ENCODE peak calls at places on chromosomes 1 and 21, in four cellular contexts. W is ovary, S is K562, D is A549. A is an unnamed sample.
A peak's percentile ranks its signal among the peaks of the same experiment; 100 is the strongest.

GRCh38 chr1:210231846-210232523 is 611 bp upstream of the SERTAD4 start:
- DNase-seq in W (peak; percentile 59), S (no peak), D (no peak), A (no peak)

GRCh38 chr1:193114485-193115095 is 7.2 kb upstream of the CDC73 start:
- DNase-seq in W (no peak), S (no peak), D (no peak), A (no peak)

GRCh38 chr21:45073301-45074047 is 906 bp upstream of the ADARB1 start:
- DNase-seq in W (peak; percentile 70), S (peak; percentile 88), D (peak; percentile 39), A (peak; percentile 51)

GRCh38 chr1:29436386-29436785 is 200.1 kb downstream of the PTPRU start:
- DNase-seq in W (no peak), S (no peak), D (no peak), A (no peak)

GRCh38 chr1:101613549-101613948 is 376.7 kb downstream of the S1PR1 start:
- DNase-seq in W (no peak), S (no peak), D (no peak), A (no peak)

GRCh38 chr1:200530551-200531261 is 89.8 kb downstream of the KIF14 start:
- DNase-seq in W (no peak), S (no peak), D (no peak), A (no peak)

GRCh38 chr21:41831453-41831831 is 47.7 kb downstream of the PRDM15 start:
- DNase-seq in W (no peak), S (no peak), D (no peak), A (no peak)

GRCh38 chr1:244435562-244436205 is 16.0 kb downstream of the ADSS2 start:
- DNase-seq in W (no peak), S (no peak), D (peak; percentile 26), A (no peak)

GRCh38 chr1:84720275-84720780 is 30.1 kb upstream of the SSX2IP start:
- DNase-seq in W (no peak), S (no peak), D (no peak), A (no peak)

GRCh38 chr21:36245649-36246048 is 74.3 kb upstream of the MORC3 start:
- DNase-seq in W (no peak), S (peak; percentile 27), D (no peak), A (no peak)

GRCh38 chr1:181676269-181676668 is 193.0 kb downstream of the CACNA1E start:
- DNase-seq in W (no peak), S (peak; percentile 48), D (peak; percentile 46), A (peak; percentile 49)

GRCh38 chr21:37005548-37006242 is 807 bp upstream of the RIPPLY3 start:
- DNase-seq in W (no peak), S (no peak), D (no peak), A (no peak)

GRCh38 chr1:3397311-3397710 is 57.2 kb upstream of the ARHGEF16 start:
- DNase-seq in W (no peak), S (no peak), D (no peak), A (no peak)

GRCh38 chr21:35743571-35743970 is 316.8 kb downstream of the SETD4 start:
- DNase-seq in W (no peak), S (no peak), D (no peak), A (no peak)

DNA sequence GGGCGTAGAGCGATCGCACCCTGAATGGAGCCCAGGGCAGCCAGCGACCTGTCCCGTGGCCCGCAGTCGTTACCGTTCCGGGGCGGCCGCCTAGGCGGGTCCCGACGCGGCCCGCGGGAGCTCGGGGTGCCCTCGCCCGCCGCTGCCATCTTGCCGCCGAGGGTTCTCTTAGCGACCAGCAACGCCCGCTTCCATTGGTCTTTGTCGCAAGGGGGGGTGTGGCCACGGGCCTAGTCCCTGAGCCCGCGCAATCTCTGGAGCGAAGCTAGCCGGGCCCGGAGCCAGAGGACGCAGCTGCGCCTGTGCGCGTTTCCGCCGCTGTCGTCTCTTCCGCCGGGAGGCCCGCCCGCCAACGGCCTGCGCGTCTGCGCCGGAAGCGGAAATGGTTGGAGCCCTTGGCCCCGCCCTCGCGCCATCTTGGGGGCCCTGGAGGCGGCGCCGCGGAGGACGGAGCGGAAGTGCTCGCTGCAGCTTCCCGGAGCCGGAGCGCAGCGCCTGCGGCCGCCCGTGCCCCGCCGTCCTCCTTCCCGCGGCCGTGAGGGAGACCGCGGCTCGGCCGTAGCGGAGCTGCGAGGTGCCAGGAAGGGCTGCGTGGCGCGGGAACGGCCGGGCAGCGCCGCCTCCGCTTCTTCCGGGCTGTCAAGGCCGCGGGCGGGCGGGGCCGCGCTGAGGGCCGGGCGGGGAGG is at the start of the genes MORN1 and RER1:
- DNase-seq in W (peak; percentile 100), S (peak; percentile 99), D (peak; percentile 97), A (peak; percentile 100)
- TF ChIP-seq EP300 in W (peak; percentile 64), S (peak; percentile 46), D (no peak), A (no peak)

DNA sequence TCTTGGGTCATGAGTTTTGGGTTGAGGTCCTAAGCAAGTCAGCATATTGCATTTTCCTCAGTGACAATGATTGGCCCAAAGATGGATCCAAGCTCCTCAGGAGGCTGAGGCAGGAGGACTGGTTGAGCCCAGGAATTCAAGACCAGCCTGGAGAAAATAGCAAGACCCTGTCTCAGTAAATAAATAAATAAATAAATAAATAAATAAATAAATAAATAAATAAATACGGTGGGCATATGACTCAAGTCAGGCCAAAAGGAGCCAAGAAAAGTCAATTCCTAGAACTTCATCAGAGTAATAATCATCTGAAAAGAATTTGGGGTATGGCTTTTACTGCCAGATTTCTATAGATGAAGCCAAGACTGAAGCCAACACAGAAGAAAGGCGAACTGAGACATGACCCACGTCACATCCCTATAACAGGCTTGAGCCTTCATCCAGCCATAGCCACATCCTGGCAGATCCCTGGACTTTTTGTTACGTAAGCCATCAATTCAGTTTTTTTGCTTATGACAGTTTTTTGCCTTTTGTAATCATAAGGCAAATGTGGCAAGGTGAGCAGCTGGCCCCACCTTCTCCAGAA is 88.5 kb upstream of the NFASC start:
- DNase-seq in W (no peak), S (no peak), D (no peak), A (no peak)
- H3K9me3 ChIP-seq in W (no peaks in the 10 kb centered on the region), S (no peaks in the 10 kb centered on the region), D (no peaks in the 10 kb centered on the region), A (no peaks in the 10 kb centered on the region)

GRCh38 chr1:235295902-235296350 is 32.1 kb downstream of the ARID4B start:
- DNase-seq in W (no peak), S (no peak), D (no peak), A (peak; percentile 80)
- TF ChIP-seq EP300 in W (no peak), S (no peak), D (no peak), A (no peak)

DNA sequence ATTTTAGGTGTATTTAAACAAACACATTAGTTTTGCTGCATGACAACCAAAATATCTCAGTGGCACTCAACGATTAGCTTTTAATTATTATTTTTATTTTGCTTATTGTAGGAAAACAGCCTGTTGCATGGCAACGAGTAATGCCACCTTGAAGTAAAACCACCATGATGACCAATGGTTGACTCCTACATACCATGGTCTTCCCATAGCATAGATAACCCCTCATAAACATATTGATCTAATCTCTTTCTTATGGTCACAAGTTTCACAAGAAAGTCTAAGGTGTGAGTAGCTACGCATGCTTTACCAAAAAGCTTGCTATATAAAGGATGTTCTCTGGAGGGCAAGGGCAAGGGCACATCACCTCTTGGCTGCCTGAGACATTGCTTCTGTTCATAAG is 61.5 kb upstream of the PTBP2 start:
- DNase-seq in W (no peak), S (no peak), D (no peak), A (no peak)
- H3K9me3 ChIP-seq in W (no peaks in the 10 kb centered on the region), S (no peaks in the 10 kb centered on the region), D (no peaks in the 10 kb centered on the region), A (peaks cover 29% of the 10 kb centered on the region)

GRCh38 chr1:116984406-116985160 is 17.0 kb upstream of the CD101 start:
- DNase-seq in W (no peak), S (no peak), D (no peak), A (no peak)
- TF ChIP-seq EP300 in W (no peak), S (no peak), D (no peak), A (peak; percentile 76)